ENCODE peak calls at places on chromosomes 16 and 17, in five cellular contexts. I, A, O, H and G are unnamed samples.
A peak's percentile ranks its signal among the peaks of the same experiment; 100 is the strongest.

GRCh38 chr17:71496552-71496951 is 624.3 kb upstream of the SOX9 start:
- DNase-seq in I (no peak), A (no peak), O (no peak), H (no peak), G (no peak)

GRCh38 chr16:14113344-14113743 is 42.2 kb downstream of the MRTFB start:
- DNase-seq in I (no peak), A (no peak), O (no peak), H (no peak), G (no peak)

GRCh38 chr16:35776-36305 is 17.6 kb downstream of the POLR3K start:
- DNase-seq in I (no peak), A (no peak), O (no peak), H (no peak), G (peak; percentile 0)

GRCh38 chr17:39775075-39775474 is 37.3 kb downstream of the GRB7 start:
- DNase-seq in I (no peak), A (no peak), O (peak; percentile 66), H (no peak), G (no peak)

GRCh38 chr17:732788-733720 is 658 bp downstream of the TLCD3A start:
- DNase-seq in I (no peak), A (no peak), O (no peak), H (peak; percentile 51), G (peak; percentile 71)

GRCh38 chr16:11075163-11075562 is 130.8 kb downstream of the CLEC16A start:
- DNase-seq in I (no peak), A (no peak), O (no peak), H (no peak), G (no peak)

GRCh38 chr17:44677136-44677535 is 12.4 kb downstream of the CCDC43 start:
- DNase-seq in I (no peak), A (no peak), O (no peak), H (no peak), G (no peak)

GRCh38 chr17:78600181-78600651 is 23.0 kb upstream of the DNAH17 start:
- DNase-seq in I (no peak), A (no peak), O (no peak), H (peak; percentile 67), G (no peak)

GRCh38 chr17:9987779-9988585 is 82.9 kb upstream of the RCVRN start:
- DNase-seq in I (peak; percentile 18), A (peak; percentile 55), O (no peak), H (peak; percentile 57), G (peak; percentile 68)

GRCh38 chr16:84881702-84882521 is 62.1 kb downstream of the CRISPLD2 start:
- DNase-seq in I (peak; percentile 43), A (peak; percentile 76), O (no peak), H (peak; percentile 67), G (no peak)

GRCh38 chr16:81932668-81933067 is 78.6 kb downstream of the SDR42E1 start:
- DNase-seq in I (no peak), A (no peak), O (no peak), H (no peak), G (peak; percentile 31)

GRCh38 chr16:76670125-76670857 is 393.1 kb downstream of the CNTNAP4 start:
- DNase-seq in I (no peak), A (no peak), O (no peak), H (no peak), G (no peak)

GRCh38 chr17:57595942-57596695 is 149.0 kb downstream of the CCDC182 start:
- DNase-seq in I (no peak), A (no peak), O (no peak), H (no peak), G (no peak)

GRCh38 chr17:28598389-28598788 is 436 bp downstream of the SPAG5 start:
- DNase-seq in I (no peak), A (no peak), O (no peak), H (no peak), G (no peak)

GRCh38 chr16:87207965-87208364 is 109.2 kb downstream of the C16orf95 start:
- DNase-seq in I (no peak), A (no peak), O (no peak), H (no peak), G (peak; percentile 9)

GRCh38 chr17:72460711-72461110 is 339.9 kb downstream of the SOX9 start:
- DNase-seq in I (no peak), A (no peak), O (no peak), H (peak; percentile 49), G (no peak)

GRCh38 chr16:85199069-85199725 is 86.9 kb upstream of the CIBAR2 start:
- DNase-seq in I (no peak), A (no peak), O (no peak), H (peak; percentile 29), G (no peak)

GRCh38 chr16:88706288-88706964 is at the start of the genes CTU2 and RNF166:
- DNase-seq in I (peak; percentile 76), A (peak; percentile 97), O (peak; percentile 32), H (peak; percentile 85), G (peak; percentile 92)

GRCh38 chr17:78484300-78485159 is 92.7 kb downstream of the DNAH17 start:
- DNase-seq in I (no peak), A (peak; percentile 98), O (no peak), H (peak; percentile 58), G (peak; percentile 81)

GRCh38 chr17:73420897-73421296 is 109.1 kb upstream of the CDC42EP4 start:
- DNase-seq in I (peak; percentile 42), A (peak; percentile 29), O (no peak), H (peak; percentile 65), G (peak; percentile 62)

GRCh38 chr16:82943371-82943770 is 316.6 kb downstream of the CDH13 start:
- DNase-seq in I (no peak), A (no peak), O (no peak), H (no peak), G (no peak)

GRCh38 chr17:76014100-76014924 is 12.8 kb downstream of the EVPL start:
- DNase-seq in I (peak; percentile 72), A (peak; percentile 90), O (no peak), H (peak; percentile 76), G (peak; percentile 96)

GRCh38 chr17:65278050-65278819 is 141.1 kb downstream of the RGS9 start:
- DNase-seq in I (peak; percentile 70), A (peak; percentile 61), O (no peak), H (peak; percentile 73), G (peak; percentile 93)

GRCh38 chr17:61481421-61481820 is 29.2 kb downstream of the TBX4 start:
- DNase-seq in I (no peak), A (no peak), O (no peak), H (no peak), G (no peak)

GRCh38 chr17:30093463-30094147 is 23.0 kb upstream of the NSRP1 start:
- DNase-seq in I (peak; percentile 49), A (peak; percentile 78), O (peak; percentile 32), H (peak; percentile 63), G (peak; percentile 89)

GRCh38 chr16:86929149-86929871 is 351.0 kb downstream of the FOXL1 start:
- DNase-seq in I (no peak), A (peak; percentile 60), O (no peak), H (no peak), G (no peak)

DNA sequence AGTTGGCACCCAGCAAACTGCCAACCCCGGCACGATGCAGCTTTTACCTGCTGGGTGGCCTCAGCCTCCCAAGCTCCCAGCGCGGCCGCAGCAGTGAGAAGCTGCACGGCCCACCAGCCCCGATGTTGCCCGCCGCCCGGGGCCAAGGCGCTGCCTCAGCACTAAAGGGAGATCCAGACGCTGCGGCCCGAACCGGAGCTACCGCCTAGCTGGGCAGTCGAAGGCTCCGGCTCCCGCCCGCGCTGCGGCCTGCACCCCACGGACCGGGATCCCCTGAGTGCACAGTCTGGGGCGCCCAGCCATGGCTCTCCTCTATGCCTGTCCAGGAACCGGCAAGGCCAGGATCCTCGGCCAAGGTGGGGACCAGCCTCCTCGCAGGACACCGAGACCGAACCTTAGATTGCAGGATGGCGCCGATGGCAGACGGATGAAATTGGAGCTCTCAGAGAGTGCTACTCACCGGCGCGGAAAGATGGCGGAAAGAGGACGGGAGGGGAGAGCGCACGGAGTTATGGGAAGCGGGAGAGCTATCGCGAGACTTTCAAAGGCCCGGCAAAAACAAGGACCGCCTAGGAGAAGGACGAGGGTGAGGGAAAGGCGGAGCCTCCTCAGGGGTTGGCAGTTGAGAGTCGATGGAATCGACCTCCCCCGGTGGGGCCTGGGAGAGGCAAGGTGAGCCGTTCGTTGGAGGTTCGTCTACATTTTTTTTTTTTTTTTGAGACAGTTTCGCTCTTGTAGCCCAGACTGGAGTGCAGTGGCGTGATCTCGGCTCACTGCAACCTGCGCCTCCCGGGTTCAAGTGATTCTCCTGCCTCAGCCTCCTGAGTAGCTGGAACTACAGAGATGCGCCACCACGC is at the start of gene RPS15A:
- DNase-seq in I (peak; percentile 100), A (peak; percentile 90), O (peak; percentile 88), H (peak; percentile 98), G (peak; percentile 99)
- TF ChIP-seq JUNB in I (peak; percentile 77), A (no peak), O (no peak), H (no peak), G (no peak)

DNA sequence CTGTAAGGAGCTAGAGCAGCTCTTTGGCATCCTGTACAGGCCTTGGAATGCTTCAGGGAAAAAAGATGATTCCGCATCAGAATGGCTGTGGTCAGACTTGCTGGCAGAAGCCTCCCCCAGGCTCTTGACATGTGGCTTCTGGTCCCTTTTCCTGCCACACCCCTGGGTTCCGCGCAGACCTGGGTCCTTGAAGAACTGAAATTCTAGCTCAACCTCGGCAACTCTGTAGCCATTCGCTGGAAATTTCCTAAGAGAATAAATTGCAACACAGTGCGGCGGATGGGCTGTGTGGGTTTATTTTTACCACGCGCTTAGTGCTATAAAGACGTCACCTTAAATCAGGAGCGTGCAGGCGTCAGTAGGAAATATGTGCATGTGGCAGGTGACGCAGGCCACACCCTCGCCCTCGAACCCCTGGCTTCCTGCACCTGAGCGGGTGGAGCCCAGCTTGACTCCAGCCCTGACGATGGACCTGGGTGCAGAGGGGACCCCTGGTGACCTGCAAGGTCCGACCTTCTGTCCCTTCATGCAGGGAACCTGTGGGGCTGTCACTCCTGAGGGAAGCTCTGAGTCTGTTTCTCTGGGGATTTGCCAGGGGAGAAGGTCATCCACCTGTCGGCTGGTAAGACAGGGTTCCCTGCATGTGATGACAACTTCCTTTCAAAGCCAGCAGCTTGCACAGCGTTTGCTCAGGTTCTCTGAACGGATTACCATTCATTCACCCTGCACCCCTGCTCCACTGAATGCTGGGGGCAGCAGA is 46.3 kb downstream of the METRNL start:
- DNase-seq in I (no peak), A (no peak), O (no peak), H (no peak), G (no peak)
- TF ChIP-seq JUNB in I (no peak), A (no peak), O (no peak), H (no peak), G (no peak)

DNA sequence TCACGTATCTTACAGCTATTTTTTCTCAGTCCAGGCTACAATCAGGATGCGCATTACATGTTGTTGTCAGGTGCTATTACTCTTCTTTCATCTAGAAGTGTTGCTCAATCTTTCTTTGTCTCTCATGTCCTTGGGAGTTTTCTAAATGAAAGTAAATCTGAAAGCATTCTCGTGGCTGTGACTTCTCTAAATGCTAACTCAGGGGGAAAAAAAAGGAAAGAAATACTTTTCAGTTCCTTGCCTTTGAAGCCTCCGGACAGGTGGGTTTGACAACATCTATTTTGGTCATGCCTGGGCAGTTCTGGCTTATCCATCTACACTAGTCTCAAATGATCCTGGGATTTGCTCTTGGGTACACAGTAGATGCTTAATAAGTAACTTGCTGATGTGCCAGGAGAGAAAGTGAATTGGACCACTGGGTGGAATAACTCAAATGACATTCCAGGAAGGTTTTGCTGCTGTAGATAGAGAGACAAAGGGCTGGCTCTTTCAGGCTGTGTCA is 63.8 kb upstream of the NFAT5 start:
- DNase-seq in I (peak; percentile 95), A (no peak), O (peak; percentile 63), H (no peak), G (no peak)
- TF ChIP-seq JUNB in I (no peak), A (no peak), O (peak; percentile 9), H (no peak), G (no peak)

DNA sequence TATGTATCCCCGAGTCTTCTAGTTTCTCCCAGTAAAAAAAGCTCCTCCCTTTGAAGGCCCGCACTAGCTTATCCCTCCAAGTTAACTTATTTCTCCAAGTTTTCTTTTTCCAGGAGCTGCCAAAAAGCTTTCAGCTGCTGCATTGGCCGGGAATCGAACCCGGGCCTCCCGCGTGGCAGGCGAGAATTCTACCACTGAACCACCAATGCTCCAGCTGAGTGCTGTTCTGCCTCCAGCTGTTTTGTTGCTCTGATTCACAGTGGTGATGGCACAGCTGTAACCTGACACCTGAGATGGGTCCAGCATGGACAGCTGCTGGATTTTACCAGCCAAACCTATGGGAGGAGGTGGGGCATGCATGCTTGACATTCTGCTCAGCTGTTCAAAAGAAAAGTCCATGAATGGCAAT is 22.1 kb downstream of the VAC14 start:
- DNase-seq in I (peak; percentile 82), A (no peak), O (no peak), H (peak; percentile 87), G (peak; percentile 86)
- TF ChIP-seq JUNB in I (no peak), A (no peak), O (no peak), H (no peak), G (no peak)